ENCODE peak calls at places on chromosomes 7 and 10, in six cellular contexts. L is Panc1, W is colonic mucosa, M is right atrium auricular region, B is lung, V is heart left ventricle. Y is an unnamed sample. For H3K27me3 and H3K4me1, the result is how much of the 10 kb centered on the place peaks cover.

GRCh38 chr7:156218544-156219306 is 406.5 kb upstream of the SHH start:
- DNase-seq in L (no peak), W (no peak), M (peak), B (no peak), V (no peak), Y (no peak)

GRCh38 chr7:2172311-2173183 is 60.2 kb downstream of the MAD1L1 start:
- DNase-seq in L (no peak), W (peak), M (peak), B (peak), V (no peak), Y (peak)

GRCh38 chr7:101702362-101702850 is 73.3 kb upstream of the MYL10 start:
- DNase-seq in L (no peak), W (peak), M (no peak), B (no peak), V (no peak), Y (no peak)

GRCh38 chr10:91033536-91033935 is 112.6 kb upstream of the ANKRD1 start:
- DNase-seq in L (no peak), W (no peak), M (no peak), B (no peak), V (no peak), Y (no peak)

GRCh38 chr7:46660402-46660801 is 739.3 kb upstream of the IGFBP3 start:
- DNase-seq in L (no peak), W (no peak), M (no peak), B (no peak), V (no peak), Y (no peak)

GRCh38 chr7:16064316-16064715 is 357.0 kb downstream of the CRPPA start:
- DNase-seq in L (no peak), W (no peak), M (no peak), B (no peak), V (no peak), Y (no peak)

GRCh38 chr10:88735661-88736060 is 24.2 kb upstream of the LIPN start:
- DNase-seq in L (no peak), W (no peak), M (no peak), B (no peak), V (no peak), Y (no peak)

GRCh38 chr7:15015545-15016314 is 113.2 kb upstream of the DGKB start:
- DNase-seq in L (peak), W (peak), M (no peak), B (no peak), V (no peak), Y (peak)

GRCh38 chr10:104054430-104054829 is 31.2 kb downstream of the COL17A1 start:
- DNase-seq in L (no peak), W (no peak), M (no peak), B (no peak), V (no peak), Y (no peak)

GRCh38 chr10:2985729-2986232 is 81.6 kb upstream of the PFKP start:
- DNase-seq in L (peak), W (peak), M (no peak), B (peak), V (no peak), Y (no peak)

GRCh38 chr7:47600199-47601118 is 18.5 kb upstream of the TNS3 start:
- DNase-seq in L (no peak), W (no peak), M (no peak), B (no peak), V (peak), Y (peak)

GRCh38 chr10:80460399-80461207 is 6.5 kb downstream of the TSPAN14 start:
- DNase-seq in L (no peak), W (peak), M (no peak), B (peak), V (no peak), Y (peak)

GRCh38 chr10:81018898-81019890 is 481.5 kb downstream of the SH2D4B start:
- DNase-seq in L (peak), W (no peak), M (no peak), B (no peak), V (no peak), Y (no peak)

DNA sequence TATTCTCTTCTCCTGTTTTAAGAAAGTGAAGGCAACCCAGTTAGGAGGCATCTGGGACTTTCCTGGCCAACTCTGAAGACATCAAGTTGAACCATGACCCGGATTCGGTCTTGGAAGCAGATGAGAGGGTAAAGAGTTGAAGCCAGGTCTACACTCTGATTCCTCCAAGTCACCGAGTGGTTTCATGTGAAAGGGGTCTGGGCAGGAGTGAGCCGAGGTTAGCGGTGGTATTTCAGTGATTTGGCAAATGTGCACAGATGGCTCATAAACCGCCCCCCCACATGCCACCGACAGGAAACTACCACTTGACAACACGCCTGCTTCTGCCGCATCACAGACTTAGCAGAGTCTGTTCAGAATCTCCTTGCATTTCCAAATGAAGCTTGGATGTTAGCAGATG is 11.3 kb upstream of the REPIN1 start:
- DNase-seq in L (no peak), W (no peak), M (no peak), B (no peak), V (no peak), Y (no peak)
- H3K4me3 ChIP-seq in L (no peak), W (no peak), M (no peak), B (no peak), V (no peak), Y (no peak)

GRCh38 chr7:137820156-137820555 is 26.6 kb downstream of the DGKI start:
- DNase-seq in L (no peak), W (no peak), M (no peak), B (no peak), V (no peak), Y (no peak)
- H3K27me3 ChIP-seq in L (under half), W (under half), M (under half), B (under half), V (under half), Y (under half)

DNA sequence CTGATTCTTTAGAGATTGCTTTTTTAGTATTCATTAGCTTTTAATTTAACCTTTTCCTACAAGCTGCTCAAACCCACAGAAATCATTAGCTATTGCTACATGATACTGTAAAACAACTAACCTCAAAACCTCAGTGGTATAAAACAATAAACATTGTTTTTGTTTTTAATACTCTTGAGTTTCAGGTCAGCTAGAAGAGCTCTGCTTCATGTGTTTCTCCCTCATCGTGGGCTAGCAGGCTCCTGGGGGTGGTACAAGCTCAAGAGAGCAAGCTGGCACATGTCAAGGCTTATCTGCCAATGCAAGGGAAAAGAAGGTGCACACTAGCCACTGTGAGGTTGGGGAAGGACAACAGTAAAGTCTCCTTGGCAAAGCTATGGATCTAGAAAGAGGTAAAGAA is 232.9 kb upstream of the PHF14 start:
- DNase-seq in L (no peak), W (no peak), M (no peak), B (no peak), V (no peak), Y (no peak)
- H3K4me1 ChIP-seq in L (under half), W (under half), M (under half), B (under half), V (under half), Y (under half)

GRCh38 chr7:100476903-100477870 is 1.8 kb downstream of the TSC22D4 start:
- DNase-seq in L (no peak), W (peak), M (no peak), B (no peak), V (no peak), Y (peak)
- H3K4me3 ChIP-seq in L (peak), W (peak), M (peak), B (peak), V (peak), Y (peak)

DNA sequence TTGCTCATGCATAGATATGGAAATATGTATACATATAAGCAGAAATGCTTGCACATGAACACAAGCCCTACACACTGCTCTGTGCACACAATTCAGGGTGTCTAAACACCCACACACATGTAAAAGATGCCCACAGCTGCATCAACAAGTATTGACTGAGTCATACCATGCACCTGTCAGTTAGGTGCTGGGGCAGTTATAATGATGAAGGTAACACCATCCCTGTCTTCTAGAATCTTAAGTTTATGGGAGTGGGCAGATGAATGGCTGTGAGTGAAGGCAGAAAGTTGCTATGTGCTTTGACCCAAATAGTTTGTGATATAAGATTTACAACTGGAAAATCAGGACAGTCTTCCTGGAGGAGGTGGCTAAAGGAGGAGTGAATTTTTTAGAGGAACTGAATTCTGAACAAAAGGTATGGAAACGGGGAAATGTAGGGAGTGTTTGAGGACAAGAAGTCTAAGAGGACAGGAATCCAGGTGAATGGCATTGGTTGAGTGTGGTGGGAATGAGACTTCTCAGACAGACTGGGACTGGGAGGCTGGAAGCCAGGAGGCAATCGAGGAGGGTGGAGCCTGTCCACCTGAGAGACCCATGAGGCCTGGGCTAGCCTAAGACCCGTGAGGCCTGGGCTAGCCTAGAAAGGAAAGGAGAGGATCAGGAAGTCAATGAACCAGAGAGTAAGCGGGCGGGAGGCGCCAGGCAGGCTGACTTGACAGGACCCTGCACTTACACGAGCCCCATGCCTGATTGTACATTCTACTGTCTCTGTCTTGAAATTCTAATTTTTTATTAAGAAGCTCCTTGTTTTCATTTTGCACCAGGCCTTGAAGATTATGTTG is 20.7 kb downstream of the POLL start:
- DNase-seq in L (no peak), W (no peak), M (no peak), B (no peak), V (peak), Y (no peak)
- H3K27me3 ChIP-seq in L (under half), W (under half), M (under half), B (under half), V (under half), Y (under half)

DNA sequence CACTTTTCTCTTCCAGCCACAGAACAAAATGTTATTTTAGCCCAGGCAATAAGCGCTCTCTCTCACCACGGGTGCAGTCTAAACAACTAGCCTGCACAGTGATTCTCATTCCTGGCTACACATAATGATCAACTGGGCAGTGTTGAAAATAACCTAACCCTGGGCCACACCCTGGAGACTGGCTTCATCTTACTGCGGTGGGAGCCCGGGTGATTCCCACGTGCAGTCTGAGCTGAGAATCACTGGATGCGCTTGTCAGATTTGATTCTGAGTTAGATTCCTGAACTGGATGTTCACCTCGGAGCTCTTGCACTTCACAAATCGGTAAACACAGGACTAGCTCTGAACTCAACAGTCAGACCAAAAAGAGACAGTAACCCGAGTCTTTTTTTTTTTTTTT is 14.9 kb downstream of the ZC3HAV1 start:
- DNase-seq in L (no peak), W (no peak), M (no peak), B (no peak), V (no peak), Y (no peak)
- H3K4me1 ChIP-seq in L (under half), W (under half), M (under half), B (under half), V (half or more), Y (under half)

GRCh38 chr10:63627881-63628296 is 106.7 kb downstream of the REEP3 start:
- DNase-seq in L (no peak), W (no peak), M (no peak), B (no peak), V (no peak), Y (no peak)
- H3K4me3 ChIP-seq in L (no peak), W (no peak), M (no peak), B (no peak), V (no peak), Y (no peak)

GRCh38 chr10:123663522-123663921 is 2.6 kb upstream of the GPR26 start:
- DNase-seq in L (no peak), W (no peak), M (no peak), B (no peak), V (no peak), Y (no peak)
- H3K27me3 ChIP-seq in L (under half), W (under half), M (under half), B (under half), V (under half), Y (under half)

GRCh38 chr7:85924062-85924461 is 719.6 kb upstream of the GRM3 start:
- DNase-seq in L (no peak), W (no peak), M (no peak), B (no peak), V (no peak), Y (no peak)
- H3K4me1 ChIP-seq in L (under half), W (under half), M (under half), B (under half), V (under half), Y (under half)

GRCh38 chr7:135837675-135838074 is 89.1 kb upstream of the FAM180A start:
- DNase-seq in L (no peak), W (no peak), M (no peak), B (no peak), V (no peak), Y (no peak)
- H3K4me3 ChIP-seq in L (no peak), W (no peak), M (no peak), B (no peak), V (no peak), Y (no peak)

Y was measured in right cardiac atrium.